ENCODE peak calls at places on chromosome 5, in four cellular contexts. One of them, this sample, is unnamed.

GRCh38 chr5:20974423-20974822 is 986.4 kb upstream of the CDH18 start:
- DNase-seq in H9: no peak
- DNase-seq in IMR-90: no peak
- DNase-seq in mesendoderm: peak
- DNase-seq in this sample: no peak

GRCh38 chr5:179680014-179680779 is 637 bp downstream of the CBY3 start:
- DNase-seq in H9: no peak
- DNase-seq in IMR-90: no peak
- DNase-seq in mesendoderm: no peak
- DNase-seq in this sample: no peak

GRCh38 chr5:145056805-145057204 is 778.3 kb downstream of the PRELID2 start:
- DNase-seq in H9: no peak
- DNase-seq in IMR-90: peak
- DNase-seq in mesendoderm: no peak
- DNase-seq in this sample: no peak

GRCh38 chr5:29654990-29655389 is 1538.5 kb upstream of the CDH6 start:
- DNase-seq in H9: no peak
- DNase-seq in IMR-90: no peak
- DNase-seq in mesendoderm: no peak
- DNase-seq in this sample: no peak

GRCh38 chr5:132010645-132011560 is 555 bp downstream of the ACSL6 start:
- DNase-seq in H9: peak
- DNase-seq in IMR-90: no peak
- DNase-seq in mesendoderm: no peak
- DNase-seq in this sample: peak

GRCh38 chr5:157511656-157512644 is 51.9 kb downstream of the NIPAL4 start:
- DNase-seq in H9: no peak
- DNase-seq in IMR-90: peak
- DNase-seq in mesendoderm: peak
- DNase-seq in this sample: no peak

GRCh38 chr5:10133830-10134229 is 115.9 kb downstream of the ATPSCKMT start:
- DNase-seq in H9: no peak
- DNase-seq in IMR-90: peak
- DNase-seq in mesendoderm: peak
- DNase-seq in this sample: peak

GRCh38 chr5:132428811-132429440 is 59.4 kb downstream of the SLC22A5 start:
- DNase-seq in H9: no peak
- DNase-seq in IMR-90: peak
- DNase-seq in mesendoderm: peak
- DNase-seq in this sample: peak

GRCh38 chr5:154227090-154227489 is 36.6 kb downstream of the GALNT10 start:
- DNase-seq in H9: no peak
- DNase-seq in IMR-90: no peak
- DNase-seq in mesendoderm: no peak
- DNase-seq in this sample: no peak

GRCh38 chr5:174300118-174300940 is 254.8 kb downstream of the NSG2 start:
- DNase-seq in H9: peak
- DNase-seq in IMR-90: no peak
- DNase-seq in mesendoderm: no peak
- DNase-seq in this sample: peak

GRCh38 chr5:173626501-173626812 is 10.0 kb upstream of the BOD1 start:
- DNase-seq in H9: no peak
- DNase-seq in IMR-90: no peak
- DNase-seq in mesendoderm: no peak
- DNase-seq in this sample: no peak

GRCh38 chr5:59206132-59206581 is 623.3 kb downstream of the RAB3C start:
- DNase-seq in H9: no peak
- DNase-seq in IMR-90: peak
- DNase-seq in mesendoderm: no peak
- DNase-seq in this sample: no peak

GRCh38 chr5:146805099-146805498 is 73.5 kb downstream of the PPP2R2B start:
- DNase-seq in H9: no peak
- DNase-seq in IMR-90: no peak
- DNase-seq in mesendoderm: peak
- DNase-seq in this sample: no peak

GRCh38 chr5:57538341-57538955 is 55.8 kb upstream of the ACTBL2 start:
- DNase-seq in H9: no peak
- DNase-seq in IMR-90: peak
- DNase-seq in mesendoderm: no peak
- DNase-seq in this sample: no peak

GRCh38 chr5:54651482-54652076 is 134.0 kb downstream of the SNX18 start:
- DNase-seq in H9: no peak
- DNase-seq in IMR-90: peak
- DNase-seq in mesendoderm: no peak
- DNase-seq in this sample: no peak

GRCh38 chr5:151758141-151758429 is 346 bp downstream of the ATOX1 start:
- DNase-seq in H9: no peak
- DNase-seq in IMR-90: no peak
- DNase-seq in mesendoderm: no peak
- DNase-seq in this sample: no peak

GRCh38 chr5:7592910-7593309 is 197.0 kb downstream of the ADCY2 start:
- DNase-seq in H9: no peak
- DNase-seq in IMR-90: no peak
- DNase-seq in mesendoderm: peak
- DNase-seq in this sample: no peak

DNA sequence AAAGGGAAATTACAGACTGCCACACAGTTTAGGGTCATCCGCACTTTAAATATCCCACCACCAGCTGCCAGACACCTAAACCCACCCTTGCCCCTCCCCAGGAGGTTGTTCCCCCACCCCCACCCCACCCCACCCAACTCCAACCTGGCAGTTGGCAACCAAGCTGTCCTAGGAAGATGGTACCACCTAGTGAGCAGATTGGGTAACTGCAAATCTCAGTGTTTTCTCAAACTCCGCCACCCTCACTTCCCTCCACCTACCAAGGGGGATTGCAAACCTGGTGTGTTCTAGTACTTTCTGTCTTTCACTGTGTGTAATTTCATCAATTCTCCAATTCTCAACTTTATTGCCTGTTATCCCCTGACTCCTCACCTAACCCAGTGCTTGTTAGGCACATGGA is 323.8 kb upstream of the IRX2 start:
- DNase-seq in H9: no peak
- DNase-seq in IMR-90: no peak
- DNase-seq in mesendoderm: peak
- DNase-seq in this sample: no peak
- H4K5ac ChIP-seq in H9: no peak
- H4K5ac ChIP-seq in IMR-90: no peak
- H4K5ac ChIP-seq in mesendoderm: no peak
- H4K5ac ChIP-seq in this sample: no peak

DNA sequence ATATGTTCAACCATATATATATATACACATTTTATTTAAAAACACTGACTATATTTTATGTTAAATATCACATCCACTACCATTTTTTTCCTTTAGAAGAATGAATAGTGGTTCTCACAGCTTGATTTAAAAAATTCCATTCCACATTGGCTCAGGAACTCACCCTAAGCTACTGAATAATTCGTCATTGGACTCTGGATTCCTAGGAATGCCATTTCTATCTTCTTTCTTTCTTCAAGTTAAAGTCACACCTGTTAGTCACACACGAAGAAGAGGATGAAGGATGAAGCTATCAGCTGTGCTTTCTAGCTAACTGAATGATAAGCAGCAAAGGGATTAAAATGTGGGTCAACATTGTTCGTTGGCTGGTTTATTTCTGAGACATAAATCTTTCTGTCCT is 7.9 kb downstream of the ELOVL7 start:
- DNase-seq in H9: no peak
- DNase-seq in IMR-90: no peak
- DNase-seq in mesendoderm: peak
- DNase-seq in this sample: no peak
- H4K5ac ChIP-seq in H9: no peak
- H4K5ac ChIP-seq in IMR-90: no peak
- H4K5ac ChIP-seq in mesendoderm: no peak
- H4K5ac ChIP-seq in this sample: no peak

GRCh38 chr5:42874621-42875198 is 63.0 kb upstream of the SELENOP start:
- DNase-seq in H9: no peak
- DNase-seq in IMR-90: no peak
- DNase-seq in mesendoderm: no peak
- DNase-seq in this sample: no peak
- H4K5ac ChIP-seq in H9: no peak
- H4K5ac ChIP-seq in IMR-90: no peak
- H4K5ac ChIP-seq in mesendoderm: no peak
- H4K5ac ChIP-seq in this sample: no peak

GRCh38 chr5:143204474-143205246 is 198.8 kb downstream of the NR3C1 start:
- DNase-seq in H9: no peak
- DNase-seq in IMR-90: no peak
- DNase-seq in mesendoderm: no peak
- DNase-seq in this sample: no peak
- H4K5ac ChIP-seq in H9: no peak
- H4K5ac ChIP-seq in IMR-90: peak
- H4K5ac ChIP-seq in mesendoderm: no peak
- H4K5ac ChIP-seq in this sample: no peak

GRCh38 chr5:38757451-38758245 is 88.2 kb upstream of the OSMR start:
- DNase-seq in H9: no peak
- DNase-seq in IMR-90: peak
- DNase-seq in mesendoderm: no peak
- DNase-seq in this sample: no peak
- H4K5ac ChIP-seq in H9: no peak
- H4K5ac ChIP-seq in IMR-90: no peak
- H4K5ac ChIP-seq in mesendoderm: no peak
- H4K5ac ChIP-seq in this sample: no peak

GRCh38 chr5:137583129-137583528 is 84.0 kb upstream of the SPOCK1 start:
- DNase-seq in H9: no peak
- DNase-seq in IMR-90: no peak
- DNase-seq in mesendoderm: no peak
- DNase-seq in this sample: no peak
- H4K5ac ChIP-seq in H9: no peak
- H4K5ac ChIP-seq in IMR-90: no peak
- H4K5ac ChIP-seq in mesendoderm: no peak
- H4K5ac ChIP-seq in this sample: no peak

DNA sequence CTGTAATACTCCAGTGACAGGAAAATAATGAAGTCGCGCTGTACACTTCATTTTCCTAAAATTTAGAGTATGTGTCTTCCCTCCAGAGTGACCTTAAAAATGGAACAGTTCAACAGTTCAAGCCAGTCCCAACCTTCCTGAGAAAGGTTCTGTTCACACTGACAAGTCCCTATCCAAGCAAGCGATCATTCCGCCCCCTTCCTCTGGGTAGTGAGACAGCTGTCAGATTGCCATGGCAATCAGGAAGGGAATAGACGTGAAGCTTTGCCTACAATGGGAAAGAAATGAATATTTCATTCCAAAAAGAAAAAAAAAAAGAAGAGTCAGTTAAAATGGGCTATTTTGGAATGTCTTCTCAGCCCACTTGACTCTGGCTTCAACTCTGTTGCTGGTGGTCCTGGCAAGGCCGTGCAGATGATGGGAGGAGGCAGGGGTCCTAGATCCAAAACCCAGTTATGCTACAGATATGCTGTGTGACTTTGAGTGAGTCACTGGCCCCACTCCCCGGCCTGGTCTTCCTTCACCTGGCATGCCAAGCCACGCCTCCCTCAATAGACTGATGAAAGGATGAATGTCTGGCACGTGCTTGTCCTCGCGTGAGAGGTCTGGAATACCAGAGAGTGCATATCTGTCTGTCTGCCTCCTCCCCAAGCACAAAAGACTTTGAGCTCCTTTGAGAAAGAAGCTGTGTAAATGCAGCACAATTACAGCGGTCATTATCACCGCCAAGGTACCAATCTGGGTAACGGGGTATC is 165.8 kb upstream of the WWC1 start:
- DNase-seq in H9: no peak
- DNase-seq in IMR-90: no peak
- DNase-seq in mesendoderm: peak
- DNase-seq in this sample: no peak
- H4K5ac ChIP-seq in H9: no peak
- H4K5ac ChIP-seq in IMR-90: no peak
- H4K5ac ChIP-seq in mesendoderm: no peak
- H4K5ac ChIP-seq in this sample: no peak

GRCh38 chr5:3345195-3345594 is 250.4 kb upstream of the IRX1 start:
- DNase-seq in H9: no peak
- DNase-seq in IMR-90: no peak
- DNase-seq in mesendoderm: no peak
- DNase-seq in this sample: no peak

GRCh38 chr5:3343211-3343610 is 252.4 kb upstream of the IRX1 start:
- DNase-seq in H9: no peak
- DNase-seq in IMR-90: no peak
- DNase-seq in mesendoderm: no peak
- DNase-seq in this sample: no peak

GRCh38 chr5:3344671-3345070 is 251.0 kb upstream of the IRX1 start:
- DNase-seq in H9: no peak
- DNase-seq in IMR-90: no peak
- DNase-seq in mesendoderm: no peak
- DNase-seq in this sample: no peak

GRCh38 chr5:3342271-3343100 is 253.1 kb upstream of the IRX1 start:
- DNase-seq in H9: no peak
- DNase-seq in IMR-90: no peak
- DNase-seq in mesendoderm: no peak
- DNase-seq in this sample: no peak

GRCh38 chr5:3343911-3344310 is 251.7 kb upstream of the IRX1 start:
- DNase-seq in H9: no peak
- DNase-seq in IMR-90: no peak
- DNase-seq in mesendoderm: no peak
- DNase-seq in this sample: no peak
- H4K5ac ChIP-seq in H9: no peak
- H4K5ac ChIP-seq in IMR-90: no peak
- H4K5ac ChIP-seq in mesendoderm: no peak
- H4K5ac ChIP-seq in this sample: no peak

GRCh38 chr5:11692636-11693035 is 211.6 kb downstream of the CTNND2 start:
- DNase-seq in H9: no peak
- DNase-seq in IMR-90: no peak
- DNase-seq in mesendoderm: no peak
- DNase-seq in this sample: no peak
- H4K5ac ChIP-seq in H9: no peak
- H4K5ac ChIP-seq in IMR-90: no peak
- H4K5ac ChIP-seq in mesendoderm: no peak
- H4K5ac ChIP-seq in this sample: no peak